ENCODE peak calls at places on chromosome 5, in six cellular contexts. One of them, this sample, is unnamed.

GRCh38 chr5:153498516-153498915 is 8.0 kb downstream of the GRIA1 start:
- DNase-seq in GM12892: no peak
- DNase-seq in pancreas: no peak
- DNase-seq in NCI-H1694: no peak
- DNase-seq in GM23338: no peak
- DNase-seq in astrocyte of the cerebellum: no peak
- DNase-seq in this sample: no peak

GRCh38 chr5:83714780-83715179 is 5.9 kb downstream of the HAPLN1 start:
- DNase-seq in astrocyte of the cerebellum: no peak
- DNase-seq in GM23338: peak; percentile 52
- DNase-seq in NCI-H1694: no peak
- DNase-seq in GM12892: no peak
- DNase-seq in pancreas: no peak
- DNase-seq in this sample: peak; percentile 22

GRCh38 chr5:142287096-142287972 is 37.5 kb downstream of the SPRY4 start:
- DNase-seq in astrocyte of the cerebellum: no peak
- DNase-seq in GM12892: no peak
- DNase-seq in GM23338: no peak
- DNase-seq in pancreas: no peak
- DNase-seq in NCI-H1694: no peak
- DNase-seq in this sample: no peak

GRCh38 chr5:14178671-14179211 is 35.6 kb downstream of the TRIO start:
- DNase-seq in GM23338: peak; percentile 43
- DNase-seq in GM12892: no peak
- DNase-seq in pancreas: no peak
- DNase-seq in astrocyte of the cerebellum: peak; percentile 92
- DNase-seq in NCI-H1694: no peak
- DNase-seq in this sample: no peak

GRCh38 chr5:51376504-51376903 is 6.7 kb upstream of the ISL1 start:
- DNase-seq in NCI-H1694: no peak
- DNase-seq in GM23338: no peak
- DNase-seq in pancreas: no peak
- DNase-seq in astrocyte of the cerebellum: no peak
- DNase-seq in GM12892: no peak
- DNase-seq in this sample: no peak

GRCh38 chr5:173187054-173187743 is 42.9 kb downstream of the BNIP1 start:
- DNase-seq in pancreas: no peak
- DNase-seq in astrocyte of the cerebellum: no peak
- DNase-seq in GM12892: no peak
- DNase-seq in GM23338: peak; percentile 64
- DNase-seq in NCI-H1694: no peak
- DNase-seq in this sample: no peak

GRCh38 chr5:136133416-136134383 is 1.1 kb downstream of the SMAD5 start:
- DNase-seq in astrocyte of the cerebellum: peak; percentile 38
- DNase-seq in pancreas: peak; percentile 21
- DNase-seq in NCI-H1694: peak; percentile 22
- DNase-seq in GM23338: peak; percentile 62
- DNase-seq in GM12892: no peak
- DNase-seq in this sample: peak; percentile 52

GRCh38 chr5:56172225-56172624 is 60.9 kb downstream of the ANKRD55 start:
- DNase-seq in NCI-H1694: no peak
- DNase-seq in GM12892: no peak
- DNase-seq in GM23338: no peak
- DNase-seq in pancreas: no peak
- DNase-seq in astrocyte of the cerebellum: peak; percentile 49
- DNase-seq in this sample: no peak

GRCh38 chr5:1519631-1520141 is 4.1 kb downstream of the LPCAT1 start:
- DNase-seq in pancreas: no peak
- DNase-seq in GM23338: no peak
- DNase-seq in NCI-H1694: no peak
- DNase-seq in astrocyte of the cerebellum: no peak
- DNase-seq in GM12892: no peak
- DNase-seq in this sample: no peak

GRCh38 chr5:125337222-125337768 is 590.9 kb upstream of the ZNF608 start:
- DNase-seq in GM12892: no peak
- DNase-seq in GM23338: no peak
- DNase-seq in astrocyte of the cerebellum: no peak
- DNase-seq in NCI-H1694: no peak
- DNase-seq in pancreas: no peak
- DNase-seq in this sample: no peak

GRCh38 chr5:119238265-119239118 is 117.3 kb upstream of the TNFAIP8 start:
- DNase-seq in pancreas: no peak
- DNase-seq in GM23338: no peak
- DNase-seq in GM12892: no peak
- DNase-seq in NCI-H1694: no peak
- DNase-seq in astrocyte of the cerebellum: no peak
- DNase-seq in this sample: no peak

GRCh38 chr5:57889558-57889957 is 406.9 kb upstream of the ACTBL2 start:
- DNase-seq in GM23338: peak; percentile 28
- DNase-seq in NCI-H1694: no peak
- DNase-seq in GM12892: no peak
- DNase-seq in astrocyte of the cerebellum: peak; percentile 87
- DNase-seq in pancreas: no peak
- DNase-seq in this sample: no peak

GRCh38 chr5:173327948-173328895 is at the start of gene STC2:
- DNase-seq in pancreas: peak; percentile 92
- DNase-seq in NCI-H1694: peak; percentile 36
- DNase-seq in astrocyte of the cerebellum: no peak
- DNase-seq in GM23338: peak; percentile 99
- DNase-seq in GM12892: peak; percentile 75
- DNase-seq in this sample: peak; percentile 7

GRCh38 chr5:163330723-163331668 is 106.4 kb upstream of the CCNG1 start:
- DNase-seq in GM12892: no peak
- DNase-seq in GM23338: peak; percentile 84
- DNase-seq in astrocyte of the cerebellum: no peak
- DNase-seq in pancreas: no peak
- DNase-seq in NCI-H1694: no peak
- DNase-seq in this sample: no peak

GRCh38 chr5:87872986-87873385 is 395.7 kb downstream of the TMEM161B start:
- DNase-seq in pancreas: no peak
- DNase-seq in GM12892: no peak
- DNase-seq in astrocyte of the cerebellum: no peak
- DNase-seq in GM23338: peak; percentile 11
- DNase-seq in NCI-H1694: no peak
- DNase-seq in this sample: no peak

GRCh38 chr5:33341316-33341715 is 99.4 kb upstream of the TARS1 start:
- DNase-seq in GM12892: no peak
- DNase-seq in GM23338: no peak
- DNase-seq in astrocyte of the cerebellum: no peak
- DNase-seq in NCI-H1694: no peak
- DNase-seq in pancreas: no peak
- DNase-seq in this sample: no peak

GRCh38 chr5:61289241-61289640 is 42.8 kb upstream of the ZSWIM6 start:
- DNase-seq in NCI-H1694: no peak
- DNase-seq in astrocyte of the cerebellum: no peak
- DNase-seq in pancreas: no peak
- DNase-seq in GM23338: peak; percentile 41
- DNase-seq in GM12892: no peak
- DNase-seq in this sample: no peak

This sample was measured in cerebellar cortex.